ENCODE peak calls at places on chromosomes 16 and 17, in six cellular contexts. P is ovary, E is tibial nerve, Y is sigmoid colon, S is H1, J is A549. K is an unnamed sample.

GRCh38 chr17:20085283-20085875 is 76.2 kb downstream of the SPECC1 start:
- DNase-seq in J (no peak), Y (no peak), P (no peak), S (no peak), E (no peak), K (no peak)

GRCh38 chr17:77725851-77726250 is 232.7 kb upstream of the TNRC6C start:
- DNase-seq in Y (no peak), P (no peak), J (no peak), E (no peak), S (peak; percentile 32), K (no peak)

GRCh38 chr16:78984887-78985464 is 615.6 kb downstream of the MAF start:
- DNase-seq in E (no peak), P (no peak), Y (no peak), J (no peak), S (no peak), K (no peak)

GRCh38 chr17:40541060-40541872 is 24.0 kb downstream of the CCR7 start:
- DNase-seq in S (no peak), Y (peak; percentile 68), P (peak; percentile 49), E (no peak), J (no peak), K (peak; percentile 64)

GRCh38 chr17:63381101-63381729 is 64.9 kb downstream of the CYB561 start:
- DNase-seq in S (no peak), J (no peak), P (no peak), Y (no peak), E (no peak), K (no peak)

GRCh38 chr16:19696312-19696711 is 21.7 kb downstream of the KNOP1 start:
- DNase-seq in J (peak; percentile 82), Y (peak; percentile 90), E (peak; percentile 89), P (peak; percentile 87), S (no peak), K (peak; percentile 91)

GRCh38 chr16:86467490-86467889 is 42.8 kb upstream of the FOXF1 start:
- DNase-seq in S (no peak), Y (peak; percentile 71), P (no peak), E (no peak), J (no peak), K (no peak)

GRCh38 chr16:69890114-69890890 is 60.8 kb upstream of the CLEC18A start:
- DNase-seq in S (no peak), J (no peak), Y (peak; percentile 80), P (peak; percentile 58), E (peak; percentile 56), K (peak; percentile 82)

GRCh38 chr16:72240949-72241348 is 69.0 kb upstream of the PMFBP1 start:
- DNase-seq in E (no peak), P (no peak), S (no peak), Y (no peak), J (no peak), K (no peak)

GRCh38 chr16:50388491-50388890 is 19.7 kb upstream of the BRD7 start:
- DNase-seq in S (no peak), E (no peak), J (no peak), P (no peak), Y (no peak), K (no peak)

GRCh38 chr16:88456356-88457292 is 3.5 kb downstream of the ZFPM1 start:
- DNase-seq in J (no peak), Y (no peak), E (no peak), P (no peak), S (no peak), K (no peak)

GRCh38 chr17:71068351-71068750 is 899.0 kb downstream of the KCNJ2 start:
- DNase-seq in S (no peak), P (no peak), Y (no peak), J (no peak), E (no peak), K (no peak)

GRCh38 chr17:70447588-70447987 is 278.3 kb downstream of the KCNJ2 start:
- DNase-seq in P (no peak), E (no peak), Y (no peak), J (no peak), S (no peak), K (no peak)

GRCh38 chr17:29042679-29043538 is at the start of gene PIPOX:
- DNase-seq in E (no peak), Y (no peak), S (peak; percentile 81), P (no peak), J (peak; percentile 17), K (no peak)

GRCh38 chr16:77732241-77732946 is 10.1 kb downstream of the NUDT7 start:
- DNase-seq in J (no peak), S (no peak), P (no peak), Y (no peak), E (no peak), K (no peak)

GRCh38 chr16:78353610-78354009 is 254.2 kb downstream of the WWOX start:
- DNase-seq in E (no peak), Y (no peak), P (no peak), S (no peak), J (no peak), K (no peak)

GRCh38 chr17:40828454-40829039 is 6.1 kb upstream of the KRT10 start:
- DNase-seq in P (no peak), J (no peak), S (no peak), Y (no peak), E (no peak), K (no peak)

GRCh38 chr16:58000706-58001676 is at the start of gene USB1:
- DNase-seq in J (peak; percentile 91), E (peak; percentile 64), S (peak; percentile 92), Y (peak; percentile 92), P (peak; percentile 86), K (peak; percentile 89)

GRCh38 chr16:24139282-24139681 is 116.9 kb upstream of the CACNG3 start:
- DNase-seq in J (no peak), P (no peak), S (no peak), Y (no peak), E (no peak), K (no peak)

GRCh38 chr17:64765191-64765889 is 103.2 kb upstream of the SMURF2 start:
- DNase-seq in J (peak; percentile 48), E (no peak), Y (no peak), S (no peak), P (no peak), K (peak; percentile 47)

GRCh38 chr16:81779540-81780320 is 639 bp downstream of the PLCG2 start:
- DNase-seq in Y (no peak), E (no peak), J (peak; percentile 23), P (no peak), S (peak; percentile 58), K (peak; percentile 63)

DNA sequence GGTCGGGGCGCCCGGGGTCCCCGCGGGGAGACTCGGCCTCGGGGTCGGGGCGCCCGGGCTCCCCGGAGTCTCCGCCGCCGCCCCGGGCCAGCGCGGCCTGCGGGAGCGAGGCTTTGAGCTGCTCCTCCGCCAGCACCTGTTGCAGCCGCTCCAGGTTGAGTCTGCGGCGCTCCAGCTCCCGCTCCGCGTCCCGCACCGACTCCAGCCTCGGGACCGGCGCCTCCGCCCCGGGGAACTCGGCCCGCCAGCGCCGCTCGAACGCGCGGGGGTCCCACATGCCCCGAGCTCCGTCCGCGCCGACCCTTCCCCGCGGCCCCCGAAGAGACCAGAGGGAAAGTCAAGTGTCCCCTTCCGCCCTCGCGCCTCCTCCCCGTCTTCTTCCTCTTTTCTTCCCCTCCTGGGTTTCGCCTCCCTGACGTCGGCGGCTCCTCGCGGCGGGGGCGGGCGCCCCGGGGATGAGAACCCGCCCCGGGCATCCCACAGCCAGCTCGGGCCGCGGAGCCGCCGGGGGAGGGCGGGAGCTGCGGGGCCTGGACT is 40.8 kb upstream of the BHLHA9 start:
- DNase-seq in P (peak; percentile 32), Y (peak; percentile 82), S (peak; percentile 66), J (no peak), E (peak; percentile 61), K (peak; percentile 88)
- TF ChIP-seq POLR2A in P (no peak), Y (no peak), S (no peak), J (peak; percentile 34), E (peak; percentile 59), K (peak; percentile 66)

GRCh38 chr17:6420173-6420641 is 14.7 kb downstream of the AIPL1 start:
- DNase-seq in E (no peak), S (peak; percentile 76), Y (no peak), P (no peak), J (peak; percentile 44), K (no peak)
- TF ChIP-seq CTCF in E (no peak), S (peak; percentile 79), Y (no peak), P (no peak), J (peak; percentile 40), K (peak; percentile 9)

GRCh38 chr17:58314706-58315015 is 13.9 kb downstream of the TSPOAP1 start:
- DNase-seq in E (no peak), S (peak; percentile 20), P (no peak), J (no peak), Y (no peak), K (no peak)

GRCh38 chr17:58312824-58313223 is 15.8 kb downstream of the TSPOAP1 start:
- DNase-seq in P (no peak), E (no peak), S (no peak), Y (no peak), J (peak; percentile 33), K (no peak)

GRCh38 chr17:58315750-58316149 is 12.8 kb downstream of the TSPOAP1 start:
- DNase-seq in P (no peak), Y (no peak), J (no peak), S (no peak), E (no peak), K (no peak)

GRCh38 chr17:58315281-58315711 is 13.3 kb downstream of the TSPOAP1 start:
- DNase-seq in E (no peak), Y (no peak), S (peak; percentile 23), P (peak; percentile 9), J (no peak), K (peak; percentile 48)

GRCh38 chr17:58313815-58314705 is 14.5 kb downstream of the TSPOAP1 start:
- DNase-seq in E (no peak), Y (no peak), P (peak; percentile 5), S (peak; percentile 31), J (no peak), K (peak; percentile 43)
- TF ChIP-seq EP300 in E (no peak), Y (no peak), P (no peak), S (no peak), J (no peak), K (no peak)

GRCh38 chr16:3142770-3143169 is 7.9 kb downstream of the ZNF213 start:
- DNase-seq in S (no peak), Y (no peak), E (no peak), J (no peak), P (no peak), K (no peak)

GRCh38 chr16:3143189-3143588 is 8.4 kb downstream of the ZNF213 start:
- DNase-seq in P (no peak), Y (no peak), E (no peak), J (no peak), S (no peak), K (no peak)

GRCh38 chr16:3145151-3145550 is 10.3 kb downstream of the ZNF213 start:
- DNase-seq in J (no peak), P (no peak), E (no peak), Y (peak; percentile 50), S (no peak), K (no peak)

GRCh38 chr16:3144331-3144881 is 9.6 kb downstream of the ZNF213 start:
- DNase-seq in J (no peak), P (no peak), S (no peak), E (no peak), Y (peak; percentile 59), K (no peak)

DNA sequence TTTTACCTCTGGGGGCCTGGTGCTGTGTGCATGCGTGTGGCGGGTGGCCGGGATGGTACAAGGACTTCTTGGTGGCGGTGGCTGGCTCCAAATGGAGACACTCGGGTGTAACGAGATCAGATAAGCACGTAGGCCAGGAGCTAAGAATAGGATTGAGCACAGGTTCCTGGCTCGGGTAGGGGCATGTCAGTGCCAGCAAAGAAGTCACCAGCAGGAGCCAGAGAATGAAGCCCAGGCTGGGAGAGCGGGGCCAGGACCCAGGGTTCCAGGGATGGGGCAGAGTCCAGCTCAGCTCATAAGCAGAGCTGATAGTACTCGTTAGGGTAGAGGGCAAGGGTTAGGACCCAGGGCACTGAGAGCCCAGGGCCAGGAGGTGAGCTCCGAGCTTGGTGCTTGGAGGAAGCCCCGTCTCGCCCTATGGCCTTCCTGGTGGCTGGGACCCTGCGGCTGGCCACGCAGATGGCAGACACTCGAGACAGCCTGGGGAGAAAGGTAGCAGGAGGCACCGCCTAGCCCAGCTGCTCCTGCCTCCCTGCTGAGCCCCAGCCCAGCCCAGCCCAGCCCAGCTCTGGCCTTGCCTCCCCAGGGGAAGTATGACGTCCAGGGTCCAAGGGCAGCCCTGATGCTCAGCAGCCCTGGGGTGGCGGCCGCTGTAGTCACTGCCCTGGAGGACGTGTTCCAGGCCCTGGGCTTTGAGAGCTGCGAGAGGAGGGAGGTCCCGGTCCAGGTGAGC is 8.9 kb downstream of the ZNF213 start:
- DNase-seq in P (no peak), E (no peak), J (no peak), S (no peak), Y (no peak), K (no peak)
- TF ChIP-seq POLR2A in P (no peak), E (no peak), J (no peak), S (no peak), Y (no peak), K (no peak)

K was measured in suprapubic skin.